ENCODE peak calls at places on chromosomes 12 and 14, in eight cellular contexts. C, H, S, G, I, V, P and A are unnamed samples.

GRCh38 chr12:112103758-112104504 is 4.7 kb downstream of the NAA25 start:
- DNase-seq in S (no peak), C (no peak), G (no peak), V (peak; percentile 2), P (no peak), I (peak; percentile 47), H (no peak), A (no peak)

GRCh38 chr12:124481772-124482566 is 85.4 kb downstream of the NCOR2 start:
- DNase-seq in S (no peak), P (no peak), V (no peak), I (no peak), H (no peak), G (no peak), C (no peak), A (no peak)

GRCh38 chr14:90514015-90514398 is 117.2 kb downstream of the CALM1 start:
- DNase-seq in V (no peak), P (no peak), I (no peak), C (no peak), H (no peak), S (no peak), G (no peak), A (no peak)

GRCh38 chr14:96271421-96271762 is 15.4 kb downstream of the BDKRB1 start:
- DNase-seq in H (no peak), V (no peak), S (no peak), C (no peak), G (no peak), P (no peak), I (no peak), A (no peak)

GRCh38 chr14:104801284-104802119 is 601 bp downstream of the ZBTB42 start:
- DNase-seq in P (no peak), C (no peak), H (no peak), I (no peak), V (no peak), G (no peak), S (no peak), A (no peak)

GRCh38 chr14:55976619-55977018 is 141.6 kb upstream of the PELI2 start:
- DNase-seq in S (no peak), V (peak; percentile 49), I (no peak), G (no peak), H (no peak), C (no peak), P (no peak), A (no peak)

GRCh38 chr14:67359319-67359774 is 257 bp downstream of the ATP6V1D start:
- DNase-seq in P (peak; percentile 39), H (peak; percentile 30), V (peak; percentile 35), S (no peak), G (peak; percentile 65), I (no peak), C (peak; percentile 52), A (no peak)

GRCh38 chr14:59964251-59965007 is 44.5 kb downstream of the LRRC9 start:
- DNase-seq in G (no peak), C (peak; percentile 18), V (no peak), H (no peak), P (no peak), I (no peak), S (no peak), A (no peak)

GRCh38 chr14:71396050-71396677 is 488.9 kb downstream of the PCNX1 start:
- DNase-seq in V (no peak), I (no peak), H (no peak), P (no peak), S (no peak), C (no peak), G (no peak), A (no peak)

GRCh38 chr12:104303538-104304151 is at the start of gene EID3:
- DNase-seq in I (peak; percentile 95), C (peak; percentile 88), S (peak; percentile 86), G (peak; percentile 67), P (peak; percentile 84), H (peak; percentile 91), V (peak; percentile 87), A (peak; percentile 55)

GRCh38 chr12:57764662-57765002 is 2.2 kb downstream of the CYP27B1 start:
- DNase-seq in V (no peak), S (no peak), P (no peak), H (no peak), C (no peak), G (no peak), I (no peak), A (no peak)

GRCh38 chr12:57763881-57764661 is 2.8 kb downstream of the CYP27B1 start:
- DNase-seq in V (no peak), C (no peak), P (no peak), H (no peak), S (no peak), I (no peak), G (no peak), A (no peak)

GRCh38 chr12:57765698-57766463 is 997 bp downstream of the CYP27B1 start:
- DNase-seq in V (no peak), G (no peak), P (no peak), C (peak; percentile 16), I (no peak), S (no peak), H (no peak), A (no peak)

GRCh38 chr12:57766464-57767311 is at the start of gene CYP27B1:
- DNase-seq in I (no peak), H (peak; percentile 61), P (no peak), V (no peak), G (no peak), C (no peak), S (no peak), A (no peak)

GRCh38 chr12:57765003-57765697 is 1.7 kb downstream of the CYP27B1 start:
- DNase-seq in I (no peak), G (peak; percentile 28), P (peak; percentile 44), C (peak; percentile 23), S (no peak), H (peak; percentile 71), V (peak; percentile 52), A (no peak)
- TF ChIP-seq CTCF in I (no peak), G (peak; percentile 74), P (no peak), C (peak; percentile 32), S (no peak), H (no peak), V (peak; percentile 6), A (no peak)

DNA sequence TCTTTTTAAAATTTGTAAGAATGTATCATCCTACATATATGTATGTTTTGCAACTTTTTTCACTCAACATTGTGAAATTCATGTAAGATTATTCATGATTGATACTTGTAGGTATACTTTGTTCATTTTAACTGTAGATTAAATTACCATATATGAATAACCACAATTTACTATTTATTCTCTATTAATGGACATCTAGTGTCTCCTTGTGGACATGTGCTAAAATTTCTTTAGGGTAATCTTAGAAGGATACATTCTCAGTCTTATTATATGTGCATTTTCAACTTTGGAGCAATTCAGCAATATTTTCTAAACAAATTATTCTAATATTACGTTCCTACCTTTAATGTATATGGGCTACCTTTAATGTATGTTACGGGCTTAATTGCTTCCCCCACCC is 192.4 kb downstream of the FUT8 start:
- DNase-seq in P (no peak), C (no peak), G (no peak), H (no peak), I (no peak), V (no peak), S (no peak), A (no peak)
- TF ChIP-seq CTCF in P (no peak), C (peak; percentile 5), G (peak; percentile 69), H (no peak), I (no peak), V (no peak), S (no peak), A (no peak)

GRCh38 chr12:117032593-117033381 is 66.4 kb downstream of the TESC start:
- DNase-seq in I (peak; percentile 74), G (no peak), H (peak; percentile 33), S (no peak), P (no peak), V (no peak), C (peak; percentile 28), A (no peak)

GRCh38 chr12:117034249-117034648 is 65.0 kb downstream of the TESC start:
- DNase-seq in H (no peak), I (no peak), V (no peak), P (no peak), C (no peak), S (no peak), G (no peak), A (no peak)

GRCh38 chr12:117031843-117032592 is 67.2 kb downstream of the TESC start:
- DNase-seq in I (peak; percentile 60), H (no peak), V (no peak), P (no peak), C (no peak), S (no peak), G (no peak), A (no peak)

GRCh38 chr12:117034691-117035090 is 64.5 kb downstream of the TESC start:
- DNase-seq in G (no peak), H (no peak), P (no peak), C (no peak), V (no peak), I (no peak), S (no peak), A (no peak)

DNA sequence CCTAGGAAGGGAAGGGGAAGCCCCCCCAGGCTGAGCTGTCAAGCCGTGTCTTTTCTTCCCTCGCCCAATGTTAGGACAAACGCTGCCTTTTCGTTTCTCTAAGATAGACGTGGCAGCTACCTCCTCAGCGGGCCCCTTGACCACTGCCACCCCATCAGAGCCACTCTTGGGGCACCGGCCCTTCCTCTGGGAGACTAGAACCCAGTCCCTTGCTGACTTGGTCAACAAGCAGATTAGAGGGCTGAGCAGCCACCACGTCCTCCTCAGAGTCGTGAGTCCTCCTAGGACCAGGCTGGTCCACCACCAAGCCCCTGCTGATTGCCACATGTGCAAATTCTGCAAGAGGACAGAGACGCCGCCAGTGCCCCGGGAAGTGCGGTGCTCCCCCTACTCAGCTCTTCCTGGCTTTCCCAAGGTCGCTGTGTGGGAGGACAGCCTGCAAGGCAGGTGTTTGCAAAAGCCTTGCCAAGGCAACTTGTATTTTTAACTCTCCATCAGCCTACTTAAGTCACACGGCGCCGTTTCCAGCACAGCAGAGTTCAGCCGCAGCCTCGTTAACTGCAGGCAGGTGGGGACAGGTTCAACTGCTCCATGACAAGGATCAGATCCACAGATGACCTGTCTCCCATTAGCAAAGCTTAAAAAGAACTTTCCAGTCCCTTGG is 65.7 kb downstream of the TESC start:
- DNase-seq in I (no peak), H (no peak), V (no peak), P (no peak), C (no peak), G (no peak), S (no peak), A (no peak)
- TF ChIP-seq CTCF in I (no peak), H (no peak), V (no peak), P (no peak), C (no peak), G (no peak), S (no peak), A (no peak)

GRCh38 chr12:12987421-12987820 is 12.6 kb downstream of the HEBP1 start:
- DNase-seq in C (no peak), H (no peak), S (no peak), V (no peak), P (no peak), G (no peak), I (no peak), A (no peak)

GRCh38 chr12:12983420-12984035 is 16.5 kb downstream of the HEBP1 start:
- DNase-seq in S (peak; percentile 36), G (peak; percentile 66), H (no peak), I (no peak), P (peak; percentile 30), C (peak; percentile 48), V (no peak), A (no peak)

GRCh38 chr12:12984119-12984518 is 15.9 kb downstream of the HEBP1 start:
- DNase-seq in S (no peak), C (no peak), P (no peak), H (no peak), V (no peak), G (no peak), I (no peak), A (no peak)

GRCh38 chr12:12986775-12987332 is 13.2 kb downstream of the HEBP1 start:
- DNase-seq in G (no peak), H (no peak), I (no peak), C (no peak), P (no peak), S (no peak), V (no peak), A (no peak)

GRCh38 chr12:12985817-12986408 is 14.2 kb downstream of the HEBP1 start:
- DNase-seq in H (peak; percentile 76), P (peak; percentile 62), S (no peak), V (peak; percentile 41), C (no peak), G (peak; percentile 24), I (no peak), A (no peak)
- TF ChIP-seq CTCF in H (peak; percentile 69), P (peak; percentile 56), S (no peak), V (peak; percentile 45), C (peak; percentile 41), G (peak; percentile 73), I (peak; percentile 50), A (peak; percentile 31)